ENCODE peak calls at places on chromosomes 1 and 21, in eight cellular contexts. S is GM23338, B is GM10248, Y is neural crest cell, F is glutamatergic neuron, V is fibroblast of mammary gland, I is endodermal cell, P is esophagus squamous epithelium. E is an unnamed sample.

GRCh38 chr1:52551476-52552235 is 1.2 kb downstream of the TUT4 start:
- DNase-seq in S (peak; percentile 39), B (no peak), Y (peak; percentile 26), F (peak; percentile 26), V (peak; percentile 65), I (peak; percentile 52), P (no peak), E (no peak)

GRCh38 chr1:194289569-194290266 is 1103.3 kb upstream of the B3GALT2 start:
- DNase-seq in S (peak; percentile 6), B (peak; percentile 41), Y (no peak), F (no peak), V (no peak), I (no peak), P (no peak), E (no peak)

GRCh38 chr1:230124187-230125128 is 57.4 kb downstream of the GALNT2 start:
- DNase-seq in S (no peak), B (no peak), Y (no peak), F (no peak), V (peak; percentile 38), I (no peak), P (no peak), E (no peak)

GRCh38 chr1:54952950-54953718 is 27.3 kb upstream of the TMEM61 start:
- DNase-seq in S (no peak), B (no peak), Y (no peak), F (no peak), V (peak; percentile 52), I (no peak), P (no peak), E (no peak)

GRCh38 chr1:117537291-117537920 is 68.4 kb upstream of the TENT5C start:
- DNase-seq in S (peak; percentile 75), B (no peak), Y (no peak), F (no peak), V (no peak), I (peak; percentile 78), P (no peak), E (no peak)

GRCh38 chr1:154951901-154952657 is 3.8 kb downstream of the PBXIP1 start:
- DNase-seq in S (no peak), B (peak; percentile 59), Y (no peak), F (no peak), V (no peak), I (no peak), P (no peak), E (no peak)

GRCh38 chr1:182430263-182431068 is 19.5 kb upstream of the RGSL1 start:
- DNase-seq in S (no peak), B (no peak), Y (no peak), F (no peak), V (no peak), I (no peak), P (no peak), E (no peak)

GRCh38 chr1:55898191-55898590 is 681.2 kb downstream of the PLPP3 start:
- DNase-seq in S (no peak), B (no peak), Y (no peak), F (no peak), V (peak; percentile 92), I (no peak), P (no peak), E (peak; percentile 5)

GRCh38 chr1:64956733-64957441 is 9.5 kb downstream of the JAK1 start:
- DNase-seq in S (no peak), B (peak; percentile 81), Y (no peak), F (no peak), V (no peak), I (no peak), P (no peak), E (no peak)

GRCh38 chr21:43646550-43647260 is 12.6 kb downstream of the HSF2BP start:
- DNase-seq in S (peak; percentile 95), B (peak; percentile 86), Y (peak; percentile 90), F (peak; percentile 91), V (peak; percentile 92), I (peak; percentile 96), P (peak; percentile 47), E (peak; percentile 70)
- TF ChIP-seq CTCF in S (peak; percentile 98), B (peak; percentile 99), Y (peak; percentile 100), F (peak; percentile 99), V (peak; percentile 100), I (peak; percentile 99), P (peak; percentile 99), E (peak; percentile 98)

GRCh38 chr1:10516925-10517676 is 42.4 kb downstream of the PEX14 start:
- DNase-seq in S (no peak), B (no peak), Y (no peak), F (no peak), V (no peak), I (no peak), P (no peak), E (no peak)

GRCh38 chr1:10516244-10516643 is 41.5 kb downstream of the PEX14 start:
- DNase-seq in S (no peak), B (no peak), Y (no peak), F (no peak), V (no peak), I (no peak), P (no peak), E (no peak)

GRCh38 chr1:10515627-10516026 is 40.9 kb downstream of the PEX14 start:
- DNase-seq in S (no peak), B (no peak), Y (no peak), F (no peak), V (no peak), I (no peak), P (no peak), E (no peak)

GRCh38 chr1:10513199-10513598 is 38.4 kb downstream of the PEX14 start:
- DNase-seq in S (no peak), B (no peak), Y (no peak), F (no peak), V (no peak), I (no peak), P (no peak), E (no peak)

GRCh38 chr1:10514490-10515235 is 39.9 kb downstream of the PEX14 start:
- DNase-seq in S (peak; percentile 83), B (no peak), Y (no peak), F (no peak), V (peak; percentile 44), I (no peak), P (no peak), E (no peak)
- TF ChIP-seq CTCF in S (peak; percentile 71), B (peak; percentile 35), Y (peak; percentile 70), F (no peak), V (peak; percentile 55), I (peak; percentile 79), P (peak; percentile 44), E (peak; percentile 64)

DNA sequence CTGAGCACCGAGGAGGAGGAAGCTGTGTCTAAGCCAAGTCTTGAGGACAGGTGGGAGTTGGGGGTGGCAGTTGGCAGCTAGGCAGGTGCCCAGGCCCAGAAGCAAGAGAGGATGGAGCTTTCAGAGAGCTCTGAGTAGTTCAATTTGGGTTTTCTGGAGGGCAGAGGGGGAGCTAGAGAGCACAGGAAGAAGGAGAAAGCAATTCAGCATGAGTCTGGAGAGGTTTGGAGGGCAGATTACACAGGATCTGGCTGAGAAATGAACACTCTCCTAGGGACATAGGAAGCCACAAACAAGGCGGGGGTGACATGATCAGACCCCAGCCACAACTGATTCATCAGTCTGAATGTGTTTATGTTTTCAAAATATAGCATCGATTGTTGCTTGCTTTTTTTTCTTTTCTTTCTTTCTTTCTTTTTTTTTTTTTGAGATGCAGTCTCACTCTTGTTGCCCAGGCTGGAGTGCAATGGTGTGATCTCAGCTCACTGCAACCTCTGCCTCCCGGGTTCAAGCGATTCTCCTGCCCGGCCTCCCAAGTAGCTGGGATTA is 23.8 kb downstream of the PTPRF start:
- DNase-seq in S (peak; percentile 86), B (peak; percentile 52), Y (no peak), F (no peak), V (peak; percentile 65), I (peak; percentile 75), P (no peak), E (no peak)
- TF ChIP-seq CTCF in S (peak; percentile 66), B (peak; percentile 45), Y (peak; percentile 58), F (no peak), V (peak; percentile 72), I (peak; percentile 76), P (no peak), E (peak; percentile 68)

GRCh38 chr1:99737016-99737415 is 29.4 kb downstream of the FRRS1 start:
- DNase-seq in S (peak; percentile 82), B (no peak), Y (no peak), F (peak; percentile 22), V (peak; percentile 68), I (peak; percentile 75), P (no peak), E (peak; percentile 26)
- TF ChIP-seq CTCF in S (peak; percentile 76), B (no peak), Y (peak; percentile 55), F (peak; percentile 18), V (peak; percentile 44), I (peak; percentile 79), P (no peak), E (peak; percentile 43)

GRCh38 chr1:58430355-58431335 is 115.9 kb downstream of the OMA1 start:
- DNase-seq in S (no peak), B (no peak), Y (no peak), F (no peak), V (no peak), I (no peak), P (no peak), E (no peak)

GRCh38 chr1:58434181-58434580 is 112.3 kb downstream of the OMA1 start:
- DNase-seq in S (no peak), B (no peak), Y (no peak), F (no peak), V (no peak), I (no peak), P (no peak), E (no peak)

GRCh38 chr1:58431847-58432246 is 114.7 kb downstream of the OMA1 start:
- DNase-seq in S (no peak), B (no peak), Y (no peak), F (no peak), V (no peak), I (no peak), P (no peak), E (no peak)

GRCh38 chr1:58434587-58434986 is 111.9 kb downstream of the OMA1 start:
- DNase-seq in S (no peak), B (no peak), Y (no peak), F (no peak), V (no peak), I (no peak), P (no peak), E (no peak)

GRCh38 chr1:58432813-58433668 is 113.5 kb downstream of the OMA1 start:
- DNase-seq in S (peak; percentile 79), B (peak; percentile 17), Y (peak; percentile 50), F (peak; percentile 64), V (peak; percentile 44), I (peak; percentile 89), P (no peak), E (peak; percentile 98)
- TF ChIP-seq CTCF in S (no peak), B (no peak), Y (no peak), F (no peak), V (no peak), I (no peak), P (no peak), E (peak; percentile 40)